ENCODE peak calls at places on chromosomes 3 and 15, in five cellular contexts. D is K562, J is LoVo, P is iPS DF 19.7, U is mesendoderm. X is an unnamed sample.

GRCh38 chr15:79035111-79035601 is 55.4 kb downstream of the RASGRF1 start:
- DNase-seq in D (no peak), J (no peak), U (peak; percentile 77), P (no peak), X (peak; percentile 40)

GRCh38 chr15:26126070-26126469 is 262.9 kb upstream of the ATP10A start:
- DNase-seq in U (no peak), D (no peak), P (no peak), J (no peak), X (no peak)

GRCh38 chr15:57079907-57080750 is 161.7 kb downstream of the TCF12 start:
- DNase-seq in D (no peak), P (no peak), U (peak; percentile 65), J (no peak), X (peak; percentile 71)

GRCh38 chr3:173371848-173372487 is 25.6 kb upstream of the NLGN1 start:
- DNase-seq in D (peak; percentile 15), U (peak; percentile 36), P (no peak), J (peak; percentile 25), X (peak; percentile 33)

GRCh38 chr15:33729648-33730047 is 238.6 kb upstream of the CHRM5 start:
- DNase-seq in U (no peak), J (no peak), D (peak; percentile 8), P (no peak), X (peak; percentile 26)

GRCh38 chr15:68993276-68993675 is 21.2 kb upstream of the NOX5 start:
- DNase-seq in D (no peak), J (no peak), P (no peak), U (no peak), X (no peak)

GRCh38 chr3:184234224-184234623 is 4.8 kb downstream of the VWA5B2 start:
- DNase-seq in P (no peak), D (peak; percentile 68), U (no peak), J (peak; percentile 60), X (no peak)

GRCh38 chr3:129425213-129425612 is 3.2 kb downstream of the EFCAB12 start:
- DNase-seq in P (no peak), J (no peak), D (peak; percentile 24), U (no peak), X (no peak)

GRCh38 chr3:111577798-111578685 is 17.1 kb downstream of the ZBED2 start:
- DNase-seq in U (peak; percentile 77), J (peak; percentile 60), D (no peak), P (peak; percentile 7), X (peak; percentile 43)

GRCh38 chr15:101207867-101208288 is 44.0 kb downstream of the CHSY1 start:
- DNase-seq in J (no peak), U (no peak), P (no peak), D (no peak), X (no peak)

GRCh38 chr15:47652853-47653243 is 64.5 kb upstream of the SEMA6D start:
- DNase-seq in J (no peak), P (no peak), D (no peak), U (no peak), X (no peak)

GRCh38 chr15:42954291-42954690 is 33.7 kb upstream of the TTBK2 start:
- DNase-seq in D (peak; percentile 19), P (no peak), U (no peak), J (no peak), X (no peak)

GRCh38 chr15:67917037-67917436 is 77.2 kb upstream of the RNU6-1 start:
- DNase-seq in J (no peak), D (no peak), P (no peak), U (no peak), X (peak; percentile 14)

GRCh38 chr3:129449279-129450115 is 9.5 kb downstream of the IFT122 start:
- DNase-seq in D (peak; percentile 47), U (peak; percentile 35), P (no peak), J (no peak), X (peak; percentile 38)

GRCh38 chr3:161598639-161599038 is 102.0 kb downstream of the OTOL1 start:
- DNase-seq in P (no peak), D (no peak), J (no peak), U (peak; percentile 11), X (no peak)

GRCh38 chr15:85024509-85025336 is 43.1 kb downstream of the PDE8A start:
- DNase-seq in U (no peak), P (no peak), D (peak; percentile 41), J (no peak), X (no peak)

GRCh38 chr3:42019953-42020260 is 58.0 kb upstream of the ULK4 start:
- DNase-seq in J (no peak), P (no peak), U (no peak), D (no peak), X (no peak)

GRCh38 chr3:65485826-65486592 is 552.7 kb downstream of the MAGI1 start:
- DNase-seq in D (no peak), P (no peak), J (no peak), U (no peak), X (no peak)

GRCh38 chr15:50358805-50359204 is 3.8 kb upstream of the GABPB1 start:
- DNase-seq in D (peak; percentile 68), J (peak; percentile 52), P (peak; percentile 23), U (peak; percentile 83), X (peak; percentile 43)

GRCh38 chr3:28726840-28727239 is 378.2 kb upstream of the AZI2 start:
- DNase-seq in P (peak; percentile 23), U (peak; percentile 86), D (no peak), J (peak; percentile 35), X (peak; percentile 76)

GRCh38 chr3:33358172-33358781 is 81.0 kb downstream of the FBXL2 start:
- DNase-seq in P (no peak), U (no peak), D (no peak), J (no peak), X (no peak)

GRCh38 chr15:71114887-71115566 is at the start of gene THSD4:
- DNase-seq in D (peak; percentile 72), J (peak; percentile 83), P (no peak), U (peak; percentile 90), X (peak; percentile 93)

GRCh38 chr3:45937206-45938042 is 5.8 kb upstream of the CXCR6 start:
- DNase-seq in J (no peak), D (no peak), U (peak; percentile 9), P (no peak), X (no peak)

GRCh38 chr3:67624078-67624477 is 30.3 kb downstream of the SUCLG2 start:
- DNase-seq in P (no peak), D (no peak), J (no peak), U (no peak), X (no peak)

GRCh38 chr3:164192974-164193373 is 885.3 kb downstream of the SI start:
- DNase-seq in U (no peak), J (no peak), P (no peak), D (no peak), X (no peak)

GRCh38 chr3:148066787-148067186 is 630.9 kb upstream of the AGTR1 start:
- DNase-seq in D (no peak), J (no peak), U (no peak), P (no peak), X (no peak)

GRCh38 chr15:75663931-75664421 is 16.3 kb downstream of the SNX33 start:
- DNase-seq in P (no peak), J (no peak), U (no peak), D (no peak), X (no peak)

GRCh38 chr15:69120732-69121131 is 39.7 kb upstream of the GLCE start:
- DNase-seq in P (no peak), D (no peak), J (no peak), U (no peak), X (no peak)

GRCh38 chr3:56453027-56453426 is 15.2 kb downstream of the ERC2 start:
- DNase-seq in D (no peak), U (peak; percentile 71), P (no peak), J (no peak), X (no peak)

GRCh38 chr3:179991877-179992276 is 44.9 kb downstream of the PEX5L start:
- DNase-seq in J (no peak), P (no peak), U (no peak), D (no peak), X (no peak)

GRCh38 chr3:4741404-4742307 is 237.6 kb upstream of the BHLHE40 start:
- DNase-seq in U (peak; percentile 26), J (peak; percentile 88), D (peak; percentile 95), P (no peak), X (no peak)

GRCh38 chr3:79872483-79872882 is 104.7 kb upstream of the ROBO1 start:
- DNase-seq in D (no peak), J (no peak), U (no peak), P (no peak), X (no peak)

GRCh38 chr3:49413338-49413734 is 1.1 kb downstream of the TCTA start:
- DNase-seq in P (no peak), D (peak; percentile 32), J (no peak), U (no peak), X (no peak)

GRCh38 chr3:23740517-23741402 is 65.0 kb upstream of the UBE2E1 start:
- DNase-seq in J (peak; percentile 91), P (no peak), D (peak; percentile 31), U (peak; percentile 69), X (no peak)